ENCODE peak calls at places on chromosome 19, in seven cellular contexts. Z is body of pancreas, B is Calu3, A is type B pancreatic cell, L is coronary artery, W is omental fat pad, J is tibial artery. I is an unnamed sample.
A peak's percentile ranks its signal among the peaks of the same experiment; 100 is the strongest.

GRCh38 chr19:50326101-50326664 is 3.0 kb downstream of the KCNC3 start:
- DNase-seq in Z (no peak), B (no peak), A (no peak), L (no peak), W (no peak), J (no peak), I (no peak)

GRCh38 chr19:28880735-28881401 is 332.1 kb downstream of the UQCRFS1 start:
- DNase-seq in Z (no peak), B (no peak), A (no peak), L (no peak), W (no peak), J (no peak), I (no peak)

GRCh38 chr19:2491130-2491801 is 15.3 kb downstream of the GADD45B start:
- DNase-seq in Z (peak; percentile 96), B (peak; percentile 84), A (no peak), L (no peak), W (no peak), J (no peak), I (no peak)

GRCh38 chr19:10835089-10835753 is 791 bp downstream of the TMED1 start:
- DNase-seq in Z (peak; percentile 24), B (no peak), A (no peak), L (no peak), W (no peak), J (peak; percentile 100), I (no peak)

GRCh38 chr19:28221736-28222135 is 991.2 kb downstream of the UQCRFS1 start:
- DNase-seq in Z (no peak), B (no peak), A (no peak), L (no peak), W (no peak), J (no peak), I (no peak)

GRCh38 chr19:752652-753517 is 2.0 kb downstream of the MISP start:
- DNase-seq in Z (peak; percentile 49), B (peak; percentile 87), A (no peak), L (no peak), W (peak; percentile 38), J (peak; percentile 39), I (no peak)

GRCh38 chr19:15636026-15636425 is 4.7 kb upstream of the CYP4F3 start:
- DNase-seq in Z (no peak), B (no peak), A (no peak), L (no peak), W (no peak), J (no peak), I (no peak)

GRCh38 chr19:44758596-44758995 is 10.1 kb downstream of the BCL3 start:
- DNase-seq in Z (no peak), B (no peak), A (no peak), L (no peak), W (no peak), J (no peak), I (no peak)

GRCh38 chr19:14027856-14028450 is at the start of gene RLN3:
- DNase-seq in Z (no peak), B (no peak), A (no peak), L (no peak), W (no peak), J (no peak), I (no peak)

GRCh38 chr19:31160346-31160926 is 188.8 kb downstream of the TSHZ3 start:
- DNase-seq in Z (no peak), B (no peak), A (no peak), L (no peak), W (no peak), J (no peak), I (no peak)

GRCh38 chr19:41595890-41596280 is 19.9 kb downstream of the CEACAM21 start:
- DNase-seq in Z (no peak), B (no peak), A (no peak), L (no peak), W (no peak), J (no peak), I (no peak)

DNA sequence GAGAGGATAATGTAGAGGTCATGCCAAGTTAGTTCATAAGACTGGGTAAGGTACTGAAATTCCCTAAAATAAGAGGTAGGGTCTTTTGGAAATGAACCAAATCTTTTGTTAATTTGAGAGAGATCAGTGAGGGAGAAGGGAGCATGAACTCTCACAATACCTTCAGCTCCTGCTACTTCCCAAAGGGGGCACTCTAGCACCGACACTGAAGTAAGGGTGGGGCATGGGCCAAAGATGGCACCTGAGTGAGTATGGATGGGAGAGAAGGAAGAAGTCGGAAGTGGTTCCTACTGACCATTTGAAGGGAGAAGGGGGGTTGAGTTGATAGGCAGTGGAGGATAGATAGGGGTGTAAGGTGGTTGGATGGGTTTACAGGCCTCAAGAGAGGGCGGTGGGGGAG is 86.6 kb downstream of the ZNF737 start:
- DNase-seq in Z (no peak), B (no peak), A (no peak), L (no peak), W (no peak), J (no peak), I (no peak)
- TF ChIP-seq CTCF in Z (no peak), B (no peak), A (no peak), L (no peak), W (no peak), J (no peak), I (no peak)

DNA sequence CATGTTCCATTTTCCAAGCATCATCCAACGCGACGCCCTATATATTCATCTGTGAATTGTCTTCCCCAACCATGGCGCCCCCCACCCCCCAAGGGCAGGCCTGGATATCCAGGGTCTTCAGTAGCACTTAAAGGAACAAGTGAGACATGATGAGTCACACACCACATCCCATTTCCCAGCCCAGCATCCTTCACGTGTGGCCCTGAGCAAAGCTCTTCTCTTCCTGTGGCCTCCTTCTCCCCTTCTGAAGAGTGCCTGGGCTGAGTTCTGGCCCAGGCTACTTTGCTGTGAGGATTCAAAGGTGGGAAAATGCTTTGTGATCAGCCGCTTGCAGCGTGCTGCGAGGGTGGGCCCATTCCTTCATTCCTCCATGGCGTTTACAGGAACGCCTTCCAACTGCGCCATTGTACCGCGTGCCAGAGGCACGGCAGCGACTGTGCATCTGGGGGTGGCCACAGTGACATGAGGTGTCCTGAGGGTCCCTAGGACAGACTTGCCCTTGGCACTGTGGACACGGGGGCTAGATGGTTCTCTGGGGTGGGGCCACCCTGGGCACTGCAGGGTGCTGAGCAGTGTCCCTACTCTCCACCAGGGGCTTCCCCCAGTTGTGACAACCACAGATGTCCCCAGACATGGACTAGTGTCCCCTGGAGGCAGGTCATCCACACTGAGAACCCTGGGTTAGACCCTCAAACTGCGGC is 11.7 kb downstream of the PLIN4 start:
- DNase-seq in Z (no peak), B (no peak), A (no peak), L (no peak), W (no peak), J (no peak), I (no peak)
- TF ChIP-seq CTCF in Z (no peak), B (no peak), A (peak; percentile 33), L (no peak), W (no peak), J (no peak), I (no peak)

GRCh38 chr19:43124360-43124759 is 41.9 kb upstream of the PSG2 start:
- DNase-seq in Z (no peak), B (no peak), A (no peak), L (no peak), W (no peak), J (no peak), I (no peak)
- TF ChIP-seq CTCF in Z (no peak), B (no peak), A (no peak), L (no peak), W (no peak), J (no peak), I (no peak)

DNA sequence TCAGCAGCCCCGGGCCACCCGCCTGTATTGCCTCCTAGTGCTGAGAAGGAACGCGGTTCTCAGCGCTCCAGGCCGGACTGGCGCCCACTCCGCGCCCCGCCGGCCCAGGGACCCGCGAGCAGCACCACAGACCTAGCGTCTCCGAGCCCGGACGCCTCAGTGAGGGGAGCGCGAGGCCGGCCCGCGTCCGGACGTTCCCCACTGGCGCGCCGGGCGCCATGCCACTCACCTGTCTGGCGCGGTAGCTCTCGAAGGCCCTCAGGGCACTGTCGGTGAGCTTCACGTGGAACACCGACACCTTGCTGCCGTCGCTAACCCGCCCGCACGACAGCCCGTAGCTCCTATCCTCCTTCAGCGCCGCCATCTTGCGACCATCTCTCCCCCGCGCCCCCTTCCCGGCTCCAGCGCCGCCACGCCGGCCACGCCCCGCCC is at the start of gene ELL:
- DNase-seq in Z (no peak), B (no peak), A (no peak), L (no peak), W (no peak), J (no peak), I (no peak)
- TF ChIP-seq CTCF in Z (no peak), B (no peak), A (no peak), L (no peak), W (no peak), J (no peak), I (no peak)

GRCh38 chr19:36258028-36258875 is 43.3 kb downstream of the ZNF146 start:
- DNase-seq in Z (no peak), B (no peak), A (peak; percentile 63), L (no peak), W (no peak), J (no peak), I (no peak)
- TF ChIP-seq CTCF in Z (no peak), B (no peak), A (no peak), L (no peak), W (no peak), J (no peak), I (no peak)